ENCODE peak calls at places on chromosomes 16 and 17, in nine cellular contexts. N is RWPE1; C is stimulated activated CD4-positive, alpha-beta T cell treated with anti-CD3 and anti-CD28 coated beads, Interleukin-4, amount 100 ng/mL, for 48 hours; X is iris pigment epithelial cell; M is esophagus muscularis mucosa; D is A172; A is H9; W is mammary epithelial cell; Z is MM.1S. U is an unnamed sample.
A peak's percentile ranks its signal among the peaks of the same experiment; 100 is the strongest.

GRCh38 chr16:85393674-85394510 is 219.2 kb upstream of the GSE1 start:
- DNase-seq in N (no peak), C (peak; percentile 72), X (peak; percentile 43), M (no peak), D (no peak), A (peak; percentile 76), W (no peak), Z (peak; percentile 13), U (peak; percentile 69)

GRCh38 chr17:67050066-67050465 is 5.7 kb downstream of the CACNG1 start:
- DNase-seq in N (no peak), C (no peak), X (no peak), M (no peak), D (no peak), A (no peak), W (no peak), Z (no peak), U (no peak)

GRCh38 chr16:12546918-12547607 is 256.6 kb downstream of the CPPED1 start:
- DNase-seq in N (no peak), C (no peak), X (peak; percentile 6), M (no peak), D (peak; percentile 30), A (no peak), W (no peak), Z (no peak), U (no peak)

GRCh38 chr17:48601528-48602430 is 3.0 kb downstream of the HOXB6 start:
- DNase-seq in N (no peak), C (no peak), X (no peak), M (no peak), D (peak; percentile 52), A (no peak), W (no peak), Z (no peak), U (no peak)

GRCh38 chr16:48054881-48055601 is 100.8 kb downstream of the ABCC12 start:
- DNase-seq in N (peak; percentile 63), C (peak; percentile 7), X (peak; percentile 74), M (no peak), D (peak; percentile 53), A (peak; percentile 73), W (peak; percentile 41), Z (peak; percentile 19), U (no peak)

GRCh38 chr16:57627184-57627871 is 1.1 kb upstream of the ADGRG1 start:
- DNase-seq in N (no peak), C (no peak), X (peak; percentile 78), M (no peak), D (peak; percentile 99), A (peak; percentile 69), W (peak; percentile 88), Z (no peak), U (peak; percentile 13)

GRCh38 chr17:81834831-81835267 is at the start of gene PPP1R27:
- DNase-seq in N (no peak), C (no peak), X (no peak), M (no peak), D (no peak), A (no peak), W (no peak), Z (no peak), U (no peak)

GRCh38 chr17:35342207-35342744 is 31.1 kb downstream of the SLFN11 start:
- DNase-seq in N (no peak), C (no peak), X (no peak), M (no peak), D (no peak), A (no peak), W (no peak), Z (peak; percentile 17), U (no peak)

GRCh38 chr16:15827299-15827698 is 29.5 kb downstream of the MYH11 start:
- DNase-seq in N (no peak), C (no peak), X (no peak), M (no peak), D (no peak), A (no peak), W (no peak), Z (no peak), U (no peak)

GRCh38 chr16:52592778-52593177 is 45.8 kb upstream of the TOX3 start:
- DNase-seq in N (no peak), C (no peak), X (no peak), M (no peak), D (no peak), A (no peak), W (no peak), Z (no peak), U (no peak)

GRCh38 chr16:87705780-87706277 is 60.0 kb downstream of the KLHDC4 start:
- DNase-seq in N (no peak), C (no peak), X (no peak), M (no peak), D (no peak), A (no peak), W (no peak), Z (no peak), U (no peak)

GRCh38 chr17:40065771-40066510 is 3.2 kb downstream of the THRA start:
- DNase-seq in N (no peak), C (no peak), X (no peak), M (no peak), D (no peak), A (peak; percentile 33), W (no peak), Z (no peak), U (no peak)

GRCh38 chr17:43356999-43357398 is 41.8 kb upstream of the ARL4D start:
- DNase-seq in N (peak; percentile 79), C (no peak), X (peak; percentile 93), M (no peak), D (peak; percentile 91), A (no peak), W (peak; percentile 96), Z (no peak), U (no peak)

GRCh38 chr16:89335803-89336485 is 118.4 kb downstream of the ZNF778 start:
- DNase-seq in N (no peak), C (no peak), X (no peak), M (no peak), D (no peak), A (no peak), W (no peak), Z (peak; percentile 70), U (no peak)

GRCh38 chr17:42312285-42313130 is 24.2 kb downstream of the STAT5A start:
- DNase-seq in N (peak; percentile 58), C (peak; percentile 74), X (peak; percentile 79), M (no peak), D (peak; percentile 52), A (peak; percentile 96), W (peak; percentile 48), Z (peak; percentile 60), U (peak; percentile 79)

GRCh38 chr17:49992191-49992932 is 2.7 kb downstream of the DLX3 start:
- DNase-seq in N (no peak), C (no peak), X (no peak), M (no peak), D (no peak), A (peak; percentile 28), W (no peak), Z (no peak), U (no peak)

GRCh38 chr16:86531193-86531550 is 20.8 kb downstream of the FOXF1 start:
- DNase-seq in N (no peak), C (no peak), X (peak; percentile 51), M (no peak), D (no peak), A (no peak), W (no peak), Z (no peak), U (no peak)

GRCh38 chr16:16045879-16046278 is 96.5 kb downstream of the ABCC1 start:
- DNase-seq in N (no peak), C (no peak), X (no peak), M (no peak), D (no peak), A (peak; percentile 71), W (no peak), Z (no peak), U (peak; percentile 37)

U was measured in CD8-positive, alpha-beta T cell.